ENCODE peak calls at places on chromosomes 6 and 20, in nine cellular contexts. One of them, this sample, is unnamed.

GRCh38 chr20:45449528-45449927 is 20.0 kb upstream of the WFDC2 start:
- DNase-seq in nucleus accumbens: no peak
- DNase-seq in HS-5: no peak
- DNase-seq in NCI-H1436: no peak
- DNase-seq in non-pigmented ciliary epithelial cell: no peak
- DNase-seq in GM12892: no peak
- DNase-seq in GM12891: no peak
- DNase-seq in HFF-Myc: no peak
- DNase-seq in epithelial cell of prostate: no peak
- DNase-seq in this sample: no peak

GRCh38 chr6:44668391-44668930 is 281.0 kb downstream of the CDC5L start:
- DNase-seq in nucleus accumbens: no peak
- DNase-seq in HS-5: no peak
- DNase-seq in NCI-H1436: no peak
- DNase-seq in non-pigmented ciliary epithelial cell: no peak
- DNase-seq in GM12892: no peak
- DNase-seq in GM12891: no peak
- DNase-seq in HFF-Myc: no peak
- DNase-seq in epithelial cell of prostate: no peak
- DNase-seq in this sample: no peak

GRCh38 chr6:168456907-168457771 is 16.2 kb downstream of the SMOC2 start:
- DNase-seq in nucleus accumbens: no peak
- DNase-seq in HS-5: no peak
- DNase-seq in NCI-H1436: no peak
- DNase-seq in non-pigmented ciliary epithelial cell: no peak
- DNase-seq in GM12892: no peak
- DNase-seq in GM12891: no peak
- DNase-seq in HFF-Myc: no peak
- DNase-seq in epithelial cell of prostate: no peak
- DNase-seq in this sample: no peak

GRCh38 chr6:36204068-36204753 is 7.7 kb downstream of the BRPF3 start:
- DNase-seq in nucleus accumbens: no peak
- DNase-seq in HS-5: no peak
- DNase-seq in NCI-H1436: no peak
- DNase-seq in non-pigmented ciliary epithelial cell: no peak
- DNase-seq in GM12892: peak
- DNase-seq in GM12891: no peak
- DNase-seq in HFF-Myc: no peak
- DNase-seq in epithelial cell of prostate: no peak
- DNase-seq in this sample: no peak

GRCh38 chr6:163955131-163955530 is 540.6 kb downstream of the QKI start:
- DNase-seq in nucleus accumbens: no peak
- DNase-seq in HS-5: peak
- DNase-seq in NCI-H1436: no peak
- DNase-seq in non-pigmented ciliary epithelial cell: peak
- DNase-seq in GM12892: no peak
- DNase-seq in GM12891: no peak
- DNase-seq in HFF-Myc: no peak
- DNase-seq in epithelial cell of prostate: no peak
- DNase-seq in this sample: no peak

GRCh38 chr20:32902456-32903420 is 44.0 kb downstream of the EFCAB8 start:
- DNase-seq in nucleus accumbens: peak
- DNase-seq in HS-5: peak
- DNase-seq in NCI-H1436: peak
- DNase-seq in non-pigmented ciliary epithelial cell: peak
- DNase-seq in GM12892: peak
- DNase-seq in GM12891: peak
- DNase-seq in HFF-Myc: no peak
- DNase-seq in epithelial cell of prostate: no peak
- DNase-seq in this sample: peak

GRCh38 chr6:12069891-12070529 is 57.9 kb downstream of the HIVEP1 start:
- DNase-seq in nucleus accumbens: no peak
- DNase-seq in HS-5: no peak
- DNase-seq in NCI-H1436: no peak
- DNase-seq in non-pigmented ciliary epithelial cell: no peak
- DNase-seq in GM12892: no peak
- DNase-seq in GM12891: no peak
- DNase-seq in HFF-Myc: no peak
- DNase-seq in epithelial cell of prostate: no peak
- DNase-seq in this sample: no peak

GRCh38 chr6:2876210-2877056 is 26.7 kb downstream of the SERPINB9 start:
- DNase-seq in nucleus accumbens: peak
- DNase-seq in HS-5: peak
- DNase-seq in NCI-H1436: no peak
- DNase-seq in non-pigmented ciliary epithelial cell: peak
- DNase-seq in GM12892: no peak
- DNase-seq in GM12891: no peak
- DNase-seq in HFF-Myc: peak
- DNase-seq in epithelial cell of prostate: peak
- DNase-seq in this sample: no peak

GRCh38 chr6:89021629-89022028 is 58.2 kb upstream of the RNGTT start:
- DNase-seq in nucleus accumbens: no peak
- DNase-seq in HS-5: no peak
- DNase-seq in NCI-H1436: no peak
- DNase-seq in non-pigmented ciliary epithelial cell: no peak
- DNase-seq in GM12892: no peak
- DNase-seq in GM12891: no peak
- DNase-seq in HFF-Myc: no peak
- DNase-seq in epithelial cell of prostate: no peak
- DNase-seq in this sample: no peak

GRCh38 chr6:3229566-3230274 is 2.3 kb upstream of the TUBB2B start:
- DNase-seq in nucleus accumbens: peak
- DNase-seq in HS-5: no peak
- DNase-seq in NCI-H1436: peak
- DNase-seq in non-pigmented ciliary epithelial cell: no peak
- DNase-seq in GM12892: no peak
- DNase-seq in GM12891: no peak
- DNase-seq in HFF-Myc: no peak
- DNase-seq in epithelial cell of prostate: no peak
- DNase-seq in this sample: peak

GRCh38 chr20:51532577-51533191 is 9.8 kb downstream of the NFATC2 start:
- DNase-seq in nucleus accumbens: peak
- DNase-seq in HS-5: no peak
- DNase-seq in NCI-H1436: no peak
- DNase-seq in non-pigmented ciliary epithelial cell: no peak
- DNase-seq in GM12892: no peak
- DNase-seq in GM12891: no peak
- DNase-seq in HFF-Myc: no peak
- DNase-seq in epithelial cell of prostate: no peak
- DNase-seq in this sample: peak

GRCh38 chr6:22110042-22110441 is 186.8 kb downstream of the PRL start:
- DNase-seq in nucleus accumbens: no peak
- DNase-seq in HS-5: no peak
- DNase-seq in NCI-H1436: no peak
- DNase-seq in non-pigmented ciliary epithelial cell: no peak
- DNase-seq in GM12892: no peak
- DNase-seq in GM12891: no peak
- DNase-seq in HFF-Myc: no peak
- DNase-seq in epithelial cell of prostate: no peak
- DNase-seq in this sample: no peak

GRCh38 chr6:46612645-46613044 is 40.0 kb downstream of the CYP39A1 start:
- DNase-seq in nucleus accumbens: no peak
- DNase-seq in HS-5: no peak
- DNase-seq in NCI-H1436: no peak
- DNase-seq in non-pigmented ciliary epithelial cell: no peak
- DNase-seq in GM12892: no peak
- DNase-seq in GM12891: no peak
- DNase-seq in HFF-Myc: no peak
- DNase-seq in epithelial cell of prostate: no peak
- DNase-seq in this sample: no peak

GRCh38 chr6:12548526-12548925 is 168.0 kb upstream of the PHACTR1 start:
- DNase-seq in nucleus accumbens: no peak
- DNase-seq in HS-5: peak
- DNase-seq in NCI-H1436: no peak
- DNase-seq in non-pigmented ciliary epithelial cell: peak
- DNase-seq in GM12892: no peak
- DNase-seq in GM12891: no peak
- DNase-seq in HFF-Myc: no peak
- DNase-seq in epithelial cell of prostate: no peak
- DNase-seq in this sample: no peak

GRCh38 chr20:3156811-3157619 is 2.6 kb downstream of the FASTKD5 start:
- DNase-seq in nucleus accumbens: no peak
- DNase-seq in HS-5: no peak
- DNase-seq in NCI-H1436: no peak
- DNase-seq in non-pigmented ciliary epithelial cell: no peak
- DNase-seq in GM12892: no peak
- DNase-seq in GM12891: no peak
- DNase-seq in HFF-Myc: no peak
- DNase-seq in epithelial cell of prostate: no peak
- DNase-seq in this sample: no peak

GRCh38 chr6:1724124-1724523 is 114.4 kb downstream of the FOXC1 start:
- DNase-seq in nucleus accumbens: no peak
- DNase-seq in HS-5: no peak
- DNase-seq in NCI-H1436: peak
- DNase-seq in non-pigmented ciliary epithelial cell: no peak
- DNase-seq in GM12892: no peak
- DNase-seq in GM12891: no peak
- DNase-seq in HFF-Myc: no peak
- DNase-seq in epithelial cell of prostate: no peak
- DNase-seq in this sample: no peak

GRCh38 chr20:26208296-26209091 is 511.8 kb upstream of the ZNF337 start:
- DNase-seq in nucleus accumbens: no peak
- DNase-seq in HS-5: no peak
- DNase-seq in NCI-H1436: no peak
- DNase-seq in non-pigmented ciliary epithelial cell: no peak
- DNase-seq in GM12892: peak
- DNase-seq in GM12891: no peak
- DNase-seq in HFF-Myc: no peak
- DNase-seq in epithelial cell of prostate: no peak
- DNase-seq in this sample: no peak

GRCh38 chr6:18551228-18551627 is 164.1 kb downstream of the RNF144B start:
- DNase-seq in nucleus accumbens: no peak
- DNase-seq in HS-5: peak
- DNase-seq in NCI-H1436: no peak
- DNase-seq in non-pigmented ciliary epithelial cell: peak
- DNase-seq in GM12892: no peak
- DNase-seq in GM12891: no peak
- DNase-seq in HFF-Myc: peak
- DNase-seq in epithelial cell of prostate: peak
- DNase-seq in this sample: no peak

GRCh38 chr6:152348116-152348515 is 289.0 kb downstream of the SYNE1 start:
- DNase-seq in nucleus accumbens: no peak
- DNase-seq in HS-5: no peak
- DNase-seq in NCI-H1436: no peak
- DNase-seq in non-pigmented ciliary epithelial cell: peak
- DNase-seq in GM12892: no peak
- DNase-seq in GM12891: no peak
- DNase-seq in HFF-Myc: no peak
- DNase-seq in epithelial cell of prostate: no peak
- DNase-seq in this sample: no peak

GRCh38 chr6:140009286-140009685 is 634.8 kb upstream of the CITED2 start:
- DNase-seq in nucleus accumbens: no peak
- DNase-seq in HS-5: no peak
- DNase-seq in NCI-H1436: no peak
- DNase-seq in non-pigmented ciliary epithelial cell: no peak
- DNase-seq in GM12892: no peak
- DNase-seq in GM12891: no peak
- DNase-seq in HFF-Myc: no peak
- DNase-seq in epithelial cell of prostate: no peak
- DNase-seq in this sample: no peak

GRCh38 chr20:37081717-37082289 is 14.0 kb downstream of the RBL1 start:
- DNase-seq in nucleus accumbens: no peak
- DNase-seq in HS-5: no peak
- DNase-seq in NCI-H1436: no peak
- DNase-seq in non-pigmented ciliary epithelial cell: no peak
- DNase-seq in GM12892: no peak
- DNase-seq in GM12891: no peak
- DNase-seq in HFF-Myc: no peak
- DNase-seq in epithelial cell of prostate: no peak
- DNase-seq in this sample: no peak

GRCh38 chr6:15303920-15304291 is 58.0 kb downstream of the JARID2 start:
- DNase-seq in nucleus accumbens: no peak
- DNase-seq in HS-5: no peak
- DNase-seq in NCI-H1436: no peak
- DNase-seq in non-pigmented ciliary epithelial cell: no peak
- DNase-seq in GM12892: no peak
- DNase-seq in GM12891: no peak
- DNase-seq in HFF-Myc: no peak
- DNase-seq in epithelial cell of prostate: no peak
- DNase-seq in this sample: no peak

GRCh38 chr20:14288341-14289330 is 48.8 kb downstream of the FLRT3 start:
- DNase-seq in nucleus accumbens: no peak
- DNase-seq in HS-5: peak
- DNase-seq in NCI-H1436: no peak
- DNase-seq in non-pigmented ciliary epithelial cell: peak
- DNase-seq in GM12892: no peak
- DNase-seq in GM12891: no peak
- DNase-seq in HFF-Myc: peak
- DNase-seq in epithelial cell of prostate: peak
- DNase-seq in this sample: no peak

GRCh38 chr6:120872262-120872578 is 462.1 kb downstream of the TBC1D32 start:
- DNase-seq in nucleus accumbens: no peak
- DNase-seq in HS-5: no peak
- DNase-seq in NCI-H1436: no peak
- DNase-seq in non-pigmented ciliary epithelial cell: no peak
- DNase-seq in GM12892: no peak
- DNase-seq in GM12891: no peak
- DNase-seq in HFF-Myc: no peak
- DNase-seq in epithelial cell of prostate: no peak
- DNase-seq in this sample: no peak

GRCh38 chr6:154478021-154478651 is 32.3 kb downstream of the CNKSR3 start:
- DNase-seq in nucleus accumbens: no peak
- DNase-seq in HS-5: no peak
- DNase-seq in NCI-H1436: no peak
- DNase-seq in non-pigmented ciliary epithelial cell: no peak
- DNase-seq in GM12892: no peak
- DNase-seq in GM12891: no peak
- DNase-seq in HFF-Myc: no peak
- DNase-seq in epithelial cell of prostate: no peak
- DNase-seq in this sample: no peak

GRCh38 chr6:43274916-43275597 is 23.0 kb upstream of the SLC22A7 start:
- DNase-seq in nucleus accumbens: no peak
- DNase-seq in HS-5: no peak
- DNase-seq in NCI-H1436: no peak
- DNase-seq in non-pigmented ciliary epithelial cell: no peak
- DNase-seq in GM12892: peak
- DNase-seq in GM12891: peak
- DNase-seq in HFF-Myc: no peak
- DNase-seq in epithelial cell of prostate: no peak
- DNase-seq in this sample: no peak

GRCh38 chr6:41964201-41964887 is 22.7 kb upstream of the CCND3 start:
- DNase-seq in nucleus accumbens: no peak
- DNase-seq in HS-5: no peak
- DNase-seq in NCI-H1436: no peak
- DNase-seq in non-pigmented ciliary epithelial cell: no peak
- DNase-seq in GM12892: no peak
- DNase-seq in GM12891: no peak
- DNase-seq in HFF-Myc: no peak
- DNase-seq in epithelial cell of prostate: no peak
- DNase-seq in this sample: no peak

GRCh38 chr6:28383235-28384142 is 16.1 kb downstream of the ZSCAN12 start:
- DNase-seq in nucleus accumbens: peak
- DNase-seq in HS-5: peak
- DNase-seq in NCI-H1436: peak
- DNase-seq in non-pigmented ciliary epithelial cell: peak
- DNase-seq in GM12892: no peak
- DNase-seq in GM12891: peak
- DNase-seq in HFF-Myc: peak
- DNase-seq in epithelial cell of prostate: peak
- DNase-seq in this sample: no peak

GRCh38 chr6:140747114-140747513 is 1372.7 kb upstream of the CITED2 start:
- DNase-seq in nucleus accumbens: no peak
- DNase-seq in HS-5: no peak
- DNase-seq in NCI-H1436: no peak
- DNase-seq in non-pigmented ciliary epithelial cell: no peak
- DNase-seq in GM12892: no peak
- DNase-seq in GM12891: no peak
- DNase-seq in HFF-Myc: no peak
- DNase-seq in epithelial cell of prostate: no peak
- DNase-seq in this sample: no peak

GRCh38 chr6:117538615-117539014 is 56.1 kb downstream of the DCBLD1 start:
- DNase-seq in nucleus accumbens: no peak
- DNase-seq in HS-5: no peak
- DNase-seq in NCI-H1436: no peak
- DNase-seq in non-pigmented ciliary epithelial cell: no peak
- DNase-seq in GM12892: no peak
- DNase-seq in GM12891: no peak
- DNase-seq in HFF-Myc: no peak
- DNase-seq in epithelial cell of prostate: no peak
- DNase-seq in this sample: no peak

GRCh38 chr20:4876731-4877130 is 124.6 kb downstream of the SLC23A2 start:
- DNase-seq in nucleus accumbens: no peak
- DNase-seq in HS-5: no peak
- DNase-seq in NCI-H1436: no peak
- DNase-seq in non-pigmented ciliary epithelial cell: no peak
- DNase-seq in GM12892: no peak
- DNase-seq in GM12891: no peak
- DNase-seq in HFF-Myc: no peak
- DNase-seq in epithelial cell of prostate: no peak
- DNase-seq in this sample: no peak

This sample was measured in amygdala.